ENCODE peak calls at places on chromosome 1, in seven cellular contexts. K is H54, P is NCI-H446, R is sciatic nerve, F is aorta, S is NAMALWA, X is Calu3. G is an unnamed sample.

GRCh38 chr1:226638608-226639007 is 90.0 kb downstream of the STUM start:
- DNase-seq in K (no peak), P (no peak), R (peak), F (peak), S (no peak), X (no peak), G (no peak)

GRCh38 chr1:16617101-16617727 is 3.9 kb upstream of the NBPF1 start:
- DNase-seq in K (no peak), P (no peak), R (peak), F (peak), S (no peak), X (no peak), G (peak)

GRCh38 chr1:168737446-168737845 is 8.4 kb upstream of the DPT start:
- DNase-seq in K (no peak), P (no peak), R (no peak), F (no peak), S (no peak), X (no peak), G (peak)

GRCh38 chr1:54279457-54279856 is 79.5 kb downstream of the MRPL37 start:
- DNase-seq in K (no peak), P (no peak), R (no peak), F (no peak), S (no peak), X (no peak), G (no peak)

GRCh38 chr1:109251277-109252166 is 2.2 kb downstream of the CELSR2 start:
- DNase-seq in K (no peak), P (no peak), R (no peak), F (peak), S (no peak), X (no peak), G (no peak)

GRCh38 chr1:157404063-157404501 is 148.2 kb downstream of the FCRL5 start:
- DNase-seq in K (no peak), P (no peak), R (no peak), F (no peak), S (no peak), X (no peak), G (no peak)

GRCh38 chr1:229258031-229258850 is 12.7 kb upstream of the RAB4A start:
- DNase-seq in K (peak), P (peak), R (peak), F (no peak), S (peak), X (peak), G (peak)

GRCh38 chr1:201294876-201295275 is 11.6 kb downstream of the PKP1 start:
- DNase-seq in K (no peak), P (no peak), R (no peak), F (no peak), S (no peak), X (no peak), G (no peak)

GRCh38 chr1:7444362-7444761 is 326.7 kb upstream of the VAMP3 start:
- DNase-seq in K (no peak), P (no peak), R (no peak), F (no peak), S (no peak), X (no peak), G (no peak)

GRCh38 chr1:99004270-99005141 is at the start of gene PLPPR5:
- DNase-seq in K (no peak), P (no peak), R (no peak), F (peak), S (no peak), X (peak), G (no peak)

GRCh38 chr1:38235705-38236104 is 189.1 kb upstream of the POU3F1 start:
- DNase-seq in K (peak), P (no peak), R (no peak), F (no peak), S (no peak), X (no peak), G (no peak)

GRCh38 chr1:29636936-29637335 is 400.6 kb downstream of the PTPRU start:
- DNase-seq in K (no peak), P (no peak), R (no peak), F (no peak), S (no peak), X (no peak), G (no peak)

GRCh38 chr1:6646499-6647148 is 22.0 kb downstream of the THAP3 start:
- DNase-seq in K (peak), P (no peak), R (no peak), F (no peak), S (peak), X (no peak), G (peak)

GRCh38 chr1:118257946-118258345 is 72.9 kb upstream of the SPAG17 start:
- DNase-seq in K (no peak), P (no peak), R (no peak), F (no peak), S (no peak), X (no peak), G (no peak)

GRCh38 chr1:184299796-184300195 is 87.0 kb upstream of the C1orf21 start:
- DNase-seq in K (no peak), P (peak), R (no peak), F (no peak), S (no peak), X (no peak), G (no peak)

GRCh38 chr1:177010246-177010825 is 154.2 kb downstream of the ASTN1 start:
- DNase-seq in K (no peak), P (no peak), R (no peak), F (no peak), S (no peak), X (no peak), G (no peak)

GRCh38 chr1:225963735-225964530 is 22.9 kb upstream of the LEFTY2 start:
- DNase-seq in K (no peak), P (no peak), R (peak), F (no peak), S (no peak), X (no peak), G (no peak)

GRCh38 chr1:77036560-77036959 is 169.3 kb downstream of the ST6GALNAC5 start:
- DNase-seq in K (no peak), P (no peak), R (no peak), F (no peak), S (peak), X (peak), G (peak)

G was measured in SJCRH30.